ENCODE peak calls at places on chromosomes 7 and 10, in ten cellular contexts. One of them, this sample, is unnamed.

GRCh38 chr10:34286136-34286739 is 528.9 kb downstream of the PARD3 start:
- DNase-seq in ELR: peak
- DNase-seq in cardiac muscle cell: peak
- DNase-seq in hepatocyte: no peak
- DNase-seq in T-helper 2 cell: no peak
- DNase-seq in amniotic stem cell: no peak
- DNase-seq in GM18507: no peak
- DNase-seq in CD8-positive, alpha-beta T cell: no peak
- DNase-seq in NCI-H345: no peak
- DNase-seq in NCI-H748 treated with DMSO at 0.1 percent for 48 hours: no peak
- DNase-seq in this sample: peak

GRCh38 chr10:35223016-35223415 is 96.4 kb downstream of the CREM start:
- DNase-seq in T-helper 2 cell: no peak
- DNase-seq in amniotic stem cell: no peak
- DNase-seq in NCI-H748 treated with DMSO at 0.1 percent for 48 hours: no peak
- DNase-seq in CD8-positive, alpha-beta T cell: no peak
- DNase-seq in ELR: no peak
- DNase-seq in NCI-H345: no peak
- DNase-seq in hepatocyte: no peak
- DNase-seq in cardiac muscle cell: no peak
- DNase-seq in GM18507: no peak
- DNase-seq in this sample: no peak

GRCh38 chr7:41987-42386 is 150.4 kb upstream of the FAM20C start:
- DNase-seq in hepatocyte: no peak
- DNase-seq in CD8-positive, alpha-beta T cell: no peak
- DNase-seq in ELR: no peak
- DNase-seq in NCI-H345: no peak
- DNase-seq in NCI-H748 treated with DMSO at 0.1 percent for 48 hours: no peak
- DNase-seq in GM18507: no peak
- DNase-seq in cardiac muscle cell: no peak
- DNase-seq in T-helper 2 cell: no peak
- DNase-seq in amniotic stem cell: no peak
- DNase-seq in this sample: no peak

GRCh38 chr10:107144490-107144889 is 20.0 kb downstream of the SORCS1 start:
- DNase-seq in CD8-positive, alpha-beta T cell: no peak
- DNase-seq in GM18507: no peak
- DNase-seq in amniotic stem cell: no peak
- DNase-seq in NCI-H345: no peak
- DNase-seq in NCI-H748 treated with DMSO at 0.1 percent for 48 hours: no peak
- DNase-seq in cardiac muscle cell: no peak
- DNase-seq in T-helper 2 cell: no peak
- DNase-seq in hepatocyte: peak
- DNase-seq in ELR: no peak
- DNase-seq in this sample: no peak

GRCh38 chr10:64444578-64444977 is 923.4 kb downstream of the REEP3 start:
- DNase-seq in NCI-H748 treated with DMSO at 0.1 percent for 48 hours: no peak
- DNase-seq in T-helper 2 cell: no peak
- DNase-seq in GM18507: no peak
- DNase-seq in hepatocyte: no peak
- DNase-seq in CD8-positive, alpha-beta T cell: no peak
- DNase-seq in ELR: no peak
- DNase-seq in cardiac muscle cell: no peak
- DNase-seq in amniotic stem cell: no peak
- DNase-seq in NCI-H345: no peak
- DNase-seq in this sample: no peak

GRCh38 chr7:111041577-111041976 is 49.4 kb upstream of the LRRN3 start:
- DNase-seq in T-helper 2 cell: no peak
- DNase-seq in cardiac muscle cell: peak
- DNase-seq in amniotic stem cell: no peak
- DNase-seq in NCI-H748 treated with DMSO at 0.1 percent for 48 hours: no peak
- DNase-seq in NCI-H345: no peak
- DNase-seq in ELR: no peak
- DNase-seq in hepatocyte: no peak
- DNase-seq in GM18507: no peak
- DNase-seq in CD8-positive, alpha-beta T cell: no peak
- DNase-seq in this sample: no peak

GRCh38 chr7:108001759-108002725 is 919 bp downstream of the LAMB1 start:
- DNase-seq in GM18507: no peak
- DNase-seq in hepatocyte: peak
- DNase-seq in ELR: peak
- DNase-seq in cardiac muscle cell: no peak
- DNase-seq in NCI-H748 treated with DMSO at 0.1 percent for 48 hours: peak
- DNase-seq in amniotic stem cell: no peak
- DNase-seq in CD8-positive, alpha-beta T cell: no peak
- DNase-seq in T-helper 2 cell: no peak
- DNase-seq in NCI-H345: peak
- DNase-seq in this sample: peak

GRCh38 chr7:137762334-137762733 is 84.4 kb downstream of the DGKI start:
- DNase-seq in hepatocyte: no peak
- DNase-seq in NCI-H748 treated with DMSO at 0.1 percent for 48 hours: no peak
- DNase-seq in CD8-positive, alpha-beta T cell: no peak
- DNase-seq in NCI-H345: no peak
- DNase-seq in cardiac muscle cell: no peak
- DNase-seq in T-helper 2 cell: no peak
- DNase-seq in ELR: no peak
- DNase-seq in GM18507: no peak
- DNase-seq in amniotic stem cell: no peak
- DNase-seq in this sample: no peak

GRCh38 chr10:9075420-9075819 is 1020.9 kb downstream of the GATA3 start:
- DNase-seq in GM18507: no peak
- DNase-seq in NCI-H748 treated with DMSO at 0.1 percent for 48 hours: no peak
- DNase-seq in T-helper 2 cell: peak
- DNase-seq in NCI-H345: no peak
- DNase-seq in CD8-positive, alpha-beta T cell: no peak
- DNase-seq in cardiac muscle cell: no peak
- DNase-seq in amniotic stem cell: no peak
- DNase-seq in hepatocyte: no peak
- DNase-seq in ELR: no peak
- DNase-seq in this sample: no peak

GRCh38 chr7:86929293-86930109 is 130.0 kb downstream of the ELAPOR2 start:
- DNase-seq in GM18507: no peak
- DNase-seq in hepatocyte: no peak
- DNase-seq in T-helper 2 cell: no peak
- DNase-seq in ELR: no peak
- DNase-seq in NCI-H748 treated with DMSO at 0.1 percent for 48 hours: no peak
- DNase-seq in NCI-H345: no peak
- DNase-seq in amniotic stem cell: no peak
- DNase-seq in cardiac muscle cell: no peak
- DNase-seq in CD8-positive, alpha-beta T cell: no peak
- DNase-seq in this sample: no peak

GRCh38 chr10:118596426-118597124 is 1.1 kb upstream of the PRLHR start:
- DNase-seq in amniotic stem cell: no peak
- DNase-seq in NCI-H345: no peak
- DNase-seq in NCI-H748 treated with DMSO at 0.1 percent for 48 hours: no peak
- DNase-seq in hepatocyte: no peak
- DNase-seq in ELR: no peak
- DNase-seq in CD8-positive, alpha-beta T cell: no peak
- DNase-seq in GM18507: no peak
- DNase-seq in cardiac muscle cell: no peak
- DNase-seq in T-helper 2 cell: no peak
- DNase-seq in this sample: no peak

GRCh38 chr10:22713853-22714523 is 390 bp downstream of the PIP4K2A start:
- DNase-seq in NCI-H345: no peak
- DNase-seq in ELR: peak
- DNase-seq in hepatocyte: peak
- DNase-seq in CD8-positive, alpha-beta T cell: no peak
- DNase-seq in cardiac muscle cell: peak
- DNase-seq in T-helper 2 cell: peak
- DNase-seq in NCI-H748 treated with DMSO at 0.1 percent for 48 hours: no peak
- DNase-seq in GM18507: no peak
- DNase-seq in amniotic stem cell: no peak
- DNase-seq in this sample: no peak

GRCh38 chr7:136870799-136871487 is 2.5 kb downstream of the CHRM2 start:
- DNase-seq in NCI-H748 treated with DMSO at 0.1 percent for 48 hours: no peak
- DNase-seq in hepatocyte: peak
- DNase-seq in NCI-H345: no peak
- DNase-seq in ELR: no peak
- DNase-seq in GM18507: no peak
- DNase-seq in cardiac muscle cell: peak
- DNase-seq in amniotic stem cell: no peak
- DNase-seq in T-helper 2 cell: no peak
- DNase-seq in CD8-positive, alpha-beta T cell: no peak
- DNase-seq in this sample: no peak

GRCh38 chr10:11154809-11155208 is 137.1 kb downstream of the CELF2 start:
- DNase-seq in NCI-H748 treated with DMSO at 0.1 percent for 48 hours: peak
- DNase-seq in cardiac muscle cell: no peak
- DNase-seq in amniotic stem cell: no peak
- DNase-seq in ELR: no peak
- DNase-seq in NCI-H345: no peak
- DNase-seq in T-helper 2 cell: no peak
- DNase-seq in CD8-positive, alpha-beta T cell: no peak
- DNase-seq in hepatocyte: no peak
- DNase-seq in GM18507: no peak
- DNase-seq in this sample: no peak

GRCh38 chr7:80699656-80700318 is 61.3 kb downstream of the CD36 start:
- DNase-seq in NCI-H748 treated with DMSO at 0.1 percent for 48 hours: no peak
- DNase-seq in ELR: no peak
- DNase-seq in GM18507: no peak
- DNase-seq in amniotic stem cell: no peak
- DNase-seq in hepatocyte: no peak
- DNase-seq in NCI-H345: no peak
- DNase-seq in T-helper 2 cell: no peak
- DNase-seq in CD8-positive, alpha-beta T cell: no peak
- DNase-seq in cardiac muscle cell: peak
- DNase-seq in this sample: no peak

GRCh38 chr10:113326160-113327111 is 226.4 kb upstream of the HABP2 start:
- DNase-seq in NCI-H345: no peak
- DNase-seq in amniotic stem cell: peak
- DNase-seq in CD8-positive, alpha-beta T cell: no peak
- DNase-seq in ELR: peak
- DNase-seq in NCI-H748 treated with DMSO at 0.1 percent for 48 hours: no peak
- DNase-seq in GM18507: peak
- DNase-seq in cardiac muscle cell: peak
- DNase-seq in T-helper 2 cell: peak
- DNase-seq in hepatocyte: peak
- DNase-seq in this sample: peak

GRCh38 chr10:79981673-79982485 is 33.0 kb upstream of the SFTPD start:
- DNase-seq in ELR: peak
- DNase-seq in NCI-H748 treated with DMSO at 0.1 percent for 48 hours: peak
- DNase-seq in T-helper 2 cell: peak
- DNase-seq in CD8-positive, alpha-beta T cell: no peak
- DNase-seq in amniotic stem cell: peak
- DNase-seq in hepatocyte: peak
- DNase-seq in NCI-H345: peak
- DNase-seq in cardiac muscle cell: peak
- DNase-seq in GM18507: no peak
- DNase-seq in this sample: peak

GRCh38 chr7:8481752-8482446 is 48.5 kb downstream of the NXPH1 start:
- DNase-seq in ELR: no peak
- DNase-seq in CD8-positive, alpha-beta T cell: no peak
- DNase-seq in cardiac muscle cell: no peak
- DNase-seq in NCI-H748 treated with DMSO at 0.1 percent for 48 hours: no peak
- DNase-seq in T-helper 2 cell: no peak
- DNase-seq in hepatocyte: no peak
- DNase-seq in amniotic stem cell: no peak
- DNase-seq in GM18507: no peak
- DNase-seq in NCI-H345: no peak
- DNase-seq in this sample: no peak

GRCh38 chr10:110081914-110082313 is 74.1 kb downstream of the ADD3 start:
- DNase-seq in ELR: peak
- DNase-seq in GM18507: no peak
- DNase-seq in cardiac muscle cell: peak
- DNase-seq in T-helper 2 cell: no peak
- DNase-seq in amniotic stem cell: no peak
- DNase-seq in NCI-H748 treated with DMSO at 0.1 percent for 48 hours: peak
- DNase-seq in CD8-positive, alpha-beta T cell: no peak
- DNase-seq in NCI-H345: peak
- DNase-seq in hepatocyte: no peak
- DNase-seq in this sample: peak

GRCh38 chr10:13922591-13922990 is 335.8 kb downstream of the PRPF18 start:
- DNase-seq in NCI-H748 treated with DMSO at 0.1 percent for 48 hours: no peak
- DNase-seq in GM18507: no peak
- DNase-seq in hepatocyte: no peak
- DNase-seq in cardiac muscle cell: no peak
- DNase-seq in T-helper 2 cell: no peak
- DNase-seq in CD8-positive, alpha-beta T cell: no peak
- DNase-seq in amniotic stem cell: peak
- DNase-seq in NCI-H345: no peak
- DNase-seq in ELR: peak
- DNase-seq in this sample: peak

GRCh38 chr7:157401567-157402387 is 65.0 kb downstream of the DNAJB6 start:
- DNase-seq in T-helper 2 cell: no peak
- DNase-seq in NCI-H345: no peak
- DNase-seq in cardiac muscle cell: no peak
- DNase-seq in CD8-positive, alpha-beta T cell: no peak
- DNase-seq in NCI-H748 treated with DMSO at 0.1 percent for 48 hours: no peak
- DNase-seq in hepatocyte: no peak
- DNase-seq in ELR: no peak
- DNase-seq in amniotic stem cell: no peak
- DNase-seq in GM18507: no peak
- DNase-seq in this sample: no peak

GRCh38 chr10:73931767-73932624 is 21.1 kb downstream of the PLAU start:
- DNase-seq in GM18507: peak
- DNase-seq in cardiac muscle cell: no peak
- DNase-seq in hepatocyte: peak
- DNase-seq in T-helper 2 cell: peak
- DNase-seq in amniotic stem cell: no peak
- DNase-seq in NCI-H345: no peak
- DNase-seq in ELR: peak
- DNase-seq in NCI-H748 treated with DMSO at 0.1 percent for 48 hours: no peak
- DNase-seq in CD8-positive, alpha-beta T cell: peak
- DNase-seq in this sample: no peak

GRCh38 chr10:69863580-69863979 is 61.9 kb downstream of the COL13A1 start:
- DNase-seq in T-helper 2 cell: no peak
- DNase-seq in NCI-H748 treated with DMSO at 0.1 percent for 48 hours: no peak
- DNase-seq in hepatocyte: no peak
- DNase-seq in CD8-positive, alpha-beta T cell: no peak
- DNase-seq in ELR: peak
- DNase-seq in GM18507: no peak
- DNase-seq in cardiac muscle cell: no peak
- DNase-seq in NCI-H345: no peak
- DNase-seq in amniotic stem cell: no peak
- DNase-seq in this sample: peak

GRCh38 chr7:115558186-115558585 is 472.4 kb downstream of the TFEC start:
- DNase-seq in ELR: peak
- DNase-seq in hepatocyte: no peak
- DNase-seq in T-helper 2 cell: no peak
- DNase-seq in CD8-positive, alpha-beta T cell: no peak
- DNase-seq in GM18507: no peak
- DNase-seq in NCI-H748 treated with DMSO at 0.1 percent for 48 hours: no peak
- DNase-seq in amniotic stem cell: no peak
- DNase-seq in NCI-H345: no peak
- DNase-seq in cardiac muscle cell: peak
- DNase-seq in this sample: peak

GRCh38 chr10:114646426-114646825 is 11.6 kb downstream of the ABLIM1 start:
- DNase-seq in amniotic stem cell: no peak
- DNase-seq in NCI-H748 treated with DMSO at 0.1 percent for 48 hours: no peak
- DNase-seq in CD8-positive, alpha-beta T cell: no peak
- DNase-seq in GM18507: no peak
- DNase-seq in hepatocyte: no peak
- DNase-seq in ELR: no peak
- DNase-seq in NCI-H345: no peak
- DNase-seq in cardiac muscle cell: no peak
- DNase-seq in T-helper 2 cell: no peak
- DNase-seq in this sample: no peak

GRCh38 chr7:65430344-65431186 is 56.9 kb downstream of the ZNF92 start:
- DNase-seq in CD8-positive, alpha-beta T cell: no peak
- DNase-seq in cardiac muscle cell: no peak
- DNase-seq in T-helper 2 cell: no peak
- DNase-seq in NCI-H748 treated with DMSO at 0.1 percent for 48 hours: no peak
- DNase-seq in hepatocyte: no peak
- DNase-seq in GM18507: no peak
- DNase-seq in ELR: no peak
- DNase-seq in NCI-H345: no peak
- DNase-seq in amniotic stem cell: no peak
- DNase-seq in this sample: no peak

GRCh38 chr7:46291064-46291463 is 370.0 kb upstream of the IGFBP3 start:
- DNase-seq in NCI-H748 treated with DMSO at 0.1 percent for 48 hours: no peak
- DNase-seq in CD8-positive, alpha-beta T cell: no peak
- DNase-seq in amniotic stem cell: peak
- DNase-seq in cardiac muscle cell: peak
- DNase-seq in T-helper 2 cell: no peak
- DNase-seq in NCI-H345: no peak
- DNase-seq in hepatocyte: peak
- DNase-seq in GM18507: no peak
- DNase-seq in ELR: peak
- DNase-seq in this sample: peak

GRCh38 chr7:157670490-157671357 is 333.9 kb downstream of the DNAJB6 start:
- DNase-seq in amniotic stem cell: no peak
- DNase-seq in cardiac muscle cell: no peak
- DNase-seq in T-helper 2 cell: no peak
- DNase-seq in ELR: no peak
- DNase-seq in GM18507: no peak
- DNase-seq in CD8-positive, alpha-beta T cell: no peak
- DNase-seq in NCI-H748 treated with DMSO at 0.1 percent for 48 hours: no peak
- DNase-seq in hepatocyte: no peak
- DNase-seq in NCI-H345: no peak
- DNase-seq in this sample: no peak